ENCODE peak calls at places on chromosome 10, in ten cellular contexts. G is suprapubic skin; J is GM12865; F is A549; B is pancreas; R is CD4-positive, CD25-positive, alpha-beta regulatory T cell; H is HFF-Myc; X is astrocyte of the spinal cord; O is choroid plexus epithelial cell; D is GM23248. C is an unnamed sample.

GRCh38 chr10:120503695-120504094 is 46.7 kb downstream of the PLPP4 start:
- DNase-seq in R (no peak), G (no peak), F (no peak), B (no peak), D (no peak), X (peak; percentile 52), O (peak; percentile 58), J (peak; percentile 5), H (no peak), C (no peak)

GRCh38 chr10:52801951-52802350 is 29.4 kb upstream of the MBL2 start:
- DNase-seq in J (no peak), F (peak; percentile 7), D (peak; percentile 28), R (no peak), X (no peak), B (no peak), O (peak; percentile 20), G (no peak), H (peak; percentile 6), C (no peak)

GRCh38 chr10:76901701-76902100 is 735.9 kb downstream of the KCNMA1 start:
- DNase-seq in O (no peak), J (no peak), B (no peak), R (no peak), X (no peak), D (no peak), H (no peak), G (no peak), F (no peak), C (no peak)

GRCh38 chr10:105358911-105359310 is 717.8 kb downstream of the SORCS3 start:
- DNase-seq in J (no peak), G (no peak), D (no peak), X (peak; percentile 10), O (no peak), B (no peak), F (no peak), H (no peak), R (no peak), C (no peak)

GRCh38 chr10:79222186-79222585 is 125.1 kb upstream of the PPIF start:
- DNase-seq in G (no peak), D (no peak), O (no peak), R (no peak), F (no peak), J (no peak), H (no peak), X (no peak), B (no peak), C (no peak)

GRCh38 chr10:32982293-32982709 is 24.3 kb upstream of the ITGB1 start:
- DNase-seq in G (no peak), X (peak; percentile 93), H (no peak), R (no peak), O (peak; percentile 90), B (no peak), F (peak; percentile 93), J (no peak), D (peak; percentile 92), C (no peak)

GRCh38 chr10:4303045-4303444 is 518.0 kb upstream of the KLF6 start:
- DNase-seq in F (peak; percentile 4), D (peak; percentile 14), G (no peak), J (no peak), H (no peak), B (no peak), R (no peak), X (no peak), O (no peak), C (no peak)

GRCh38 chr10:8225232-8225631 is 170.7 kb downstream of the GATA3 start:
- DNase-seq in B (no peak), J (no peak), G (no peak), O (no peak), R (no peak), H (no peak), F (no peak), X (no peak), D (no peak), C (no peak)

GRCh38 chr10:23096814-23097549 is 1.6 kb downstream of the MSRB2 start:
- DNase-seq in F (no peak), B (peak; percentile 23), R (no peak), D (peak; percentile 79), J (no peak), O (peak; percentile 64), X (peak; percentile 43), H (no peak), G (no peak), C (no peak)

GRCh38 chr10:21899736-21900135 is 103.8 kb downstream of the DNAJC1 start:
- DNase-seq in H (no peak), F (no peak), X (no peak), R (no peak), J (no peak), O (no peak), G (no peak), D (no peak), B (no peak), C (no peak)

GRCh38 chr10:6995846-6996245 is 415.0 kb downstream of the SFMBT2 start:
- DNase-seq in O (no peak), D (peak; percentile 27), G (no peak), R (no peak), J (no peak), H (peak; percentile 17), B (no peak), X (no peak), F (no peak), C (no peak)

GRCh38 chr10:70493660-70494234 is 15.2 kb downstream of the PALD1 start:
- DNase-seq in H (no peak), X (no peak), J (peak; percentile 95), B (no peak), F (no peak), R (no peak), D (no peak), O (no peak), G (no peak), C (no peak)

GRCh38 chr10:70491614-70492013 is 13.0 kb downstream of the PALD1 start:
- DNase-seq in B (no peak), R (no peak), F (no peak), X (no peak), O (no peak), J (no peak), D (no peak), H (no peak), G (no peak), C (no peak)

GRCh38 chr10:70494966-70495365 is 16.4 kb downstream of the PALD1 start:
- DNase-seq in D (no peak), J (peak; percentile 82), O (no peak), F (no peak), R (no peak), B (no peak), G (no peak), H (no peak), X (no peak), C (peak; percentile 81)

GRCh38 chr10:70494536-70494935 is 16.0 kb downstream of the PALD1 start:
- DNase-seq in H (no peak), G (no peak), F (no peak), R (no peak), B (no peak), J (peak; percentile 78), D (peak; percentile 47), X (no peak), O (no peak), C (no peak)

GRCh38 chr10:70492786-70493659 is 14.5 kb downstream of the PALD1 start:
- DNase-seq in G (no peak), R (no peak), H (no peak), F (no peak), J (peak; percentile 72), O (no peak), D (peak; percentile 25), B (no peak), X (no peak), C (peak; percentile 94)
- H3K4me3 ChIP-seq in G (no peak overlapping the region), R (no peak overlapping the region), H (no peak overlapping the region), F (no peak overlapping the region), J (peak overlapping the region; percentile 38), O (no peak overlapping the region), D (no peak overlapping the region), B (no peak overlapping the region), X (no peak overlapping the region), C (no peak overlapping the region)

GRCh38 chr10:96675846-96676245 is 44.5 kb downstream of the PIK3AP1 start:
- DNase-seq in J (no peak), H (no peak), X (no peak), R (no peak), G (no peak), O (no peak), F (no peak), B (peak; percentile 55), D (no peak), C (no peak)

GRCh38 chr10:96671207-96671890 is 49.0 kb downstream of the PIK3AP1 start:
- DNase-seq in H (no peak), R (no peak), J (peak; percentile 55), F (no peak), B (no peak), G (no peak), X (no peak), O (no peak), D (no peak), C (no peak)

GRCh38 chr10:96670786-96671185 is 49.5 kb downstream of the PIK3AP1 start:
- DNase-seq in H (no peak), R (no peak), D (no peak), O (no peak), B (no peak), X (peak; percentile 21), G (no peak), F (peak; percentile 39), J (peak; percentile 63), C (no peak)

GRCh38 chr10:96673318-96674099 is 46.8 kb downstream of the PIK3AP1 start:
- DNase-seq in D (no peak), J (peak; percentile 78), F (peak; percentile 20), R (no peak), B (peak; percentile 54), G (no peak), H (no peak), O (peak; percentile 73), X (peak; percentile 79), C (peak; percentile 49)

GRCh38 chr10:96672491-96673175 is 47.7 kb downstream of the PIK3AP1 start:
- DNase-seq in B (no peak), R (no peak), X (no peak), H (no peak), F (no peak), G (no peak), J (no peak), O (no peak), D (no peak), C (no peak)
- H3K4me3 ChIP-seq in B (no peak overlapping the region), R (no peak overlapping the region), X (no peak overlapping the region), H (no peak overlapping the region), F (no peak overlapping the region), G (no peak overlapping the region), J (no peak overlapping the region), O (no peak overlapping the region), D (no peak overlapping the region), C (no peak overlapping the region)

DNA sequence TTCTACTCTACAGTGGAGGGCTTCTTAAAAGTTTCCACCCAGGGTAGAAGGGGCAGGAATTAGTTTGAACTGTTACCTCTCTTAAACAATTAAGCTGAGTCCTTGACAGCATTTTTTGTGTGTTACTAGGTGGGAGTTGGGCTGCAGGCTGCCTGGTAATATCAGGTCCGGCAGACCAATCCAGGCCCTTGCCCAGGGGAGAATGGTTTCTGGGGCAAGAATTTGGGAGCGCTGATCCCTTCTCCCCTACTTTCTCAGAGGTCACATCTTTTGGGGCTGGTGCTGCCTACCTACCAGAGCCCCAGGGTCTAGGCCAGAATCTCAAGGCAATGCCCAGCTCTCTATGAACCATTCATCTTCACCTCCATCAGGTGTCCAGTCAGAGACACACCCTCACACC is 1.6 kb downstream of the PPRC1 start:
- DNase-seq in H (no peak), D (no peak), J (no peak), O (no peak), X (no peak), F (no peak), R (no peak), B (no peak), G (no peak), C (no peak)
- H3K4me3 ChIP-seq in H (peak overlapping the region; percentile 70), D (peak overlapping the region; percentile 92), J (peak overlapping the region; percentile 78), O (peak overlapping the region; percentile 98), X (peak overlapping the region; percentile 98), F (peak overlapping the region; percentile 92), R (peak overlapping the region; percentile 77), B (no peak overlapping the region), G (peak overlapping the region; percentile 98), C (peak overlapping the region; percentile 93)

GRCh38 chr10:69406302-69406811 is 10.4 kb downstream of the TACR2 start:
- DNase-seq in B (no peak), X (no peak), R (no peak), F (no peak), J (no peak), H (no peak), D (no peak), G (no peak), O (peak; percentile 60), C (no peak)
- H3K4me3 ChIP-seq in B (no peak overlapping the region), X (no peak overlapping the region), R (no peak overlapping the region), F (no peak overlapping the region), J (no peak overlapping the region), H (no peak overlapping the region), D (no peak overlapping the region), G (no peak overlapping the region), O (no peak overlapping the region), C (no peak overlapping the region)

C was measured in HL-60.